ENCODE peak calls at places on chromosome 6, in six cellular contexts. A is Peyer's patch, Q is upper lobe of left lung, P is H54, H is gastrocnemius medialis, C is uterus. Z is an unnamed sample.

GRCh38 chr6:107066697-107067659 is 39.0 kb downstream of the MTRES1 start:
- DNase-seq in A (no peak), Q (no peak), P (no peak), H (no peak), C (no peak), Z (no peak)

GRCh38 chr6:108847738-108848115 is 495 bp upstream of the ARMC2 start:
- DNase-seq in A (no peak), Q (no peak), P (no peak), H (no peak), C (no peak), Z (no peak)

GRCh38 chr6:43996614-43997341 is 130.5 kb downstream of the MRPL14 start:
- DNase-seq in A (no peak), Q (no peak), P (no peak), H (peak; percentile 7), C (peak; percentile 12), Z (no peak)

GRCh38 chr6:159002432-159003160 is 2.6 kb upstream of the RSPH3 start:
- DNase-seq in A (no peak), Q (no peak), P (peak; percentile 12), H (no peak), C (no peak), Z (no peak)

GRCh38 chr6:37783831-37784584 is 35.5 kb upstream of the ZFAND3 start:
- DNase-seq in A (no peak), Q (peak; percentile 34), P (no peak), H (no peak), C (peak; percentile 42), Z (no peak)

GRCh38 chr6:148550569-148550968 is 196.3 kb upstream of the UST start:
- DNase-seq in A (no peak), Q (no peak), P (no peak), H (no peak), C (no peak), Z (no peak)

GRCh38 chr6:136125585-136125984 is 124.5 kb downstream of the MTFR2 start:
- DNase-seq in A (no peak), Q (peak; percentile 40), P (no peak), H (no peak), C (no peak), Z (no peak)

GRCh38 chr6:13741358-13741757 is 29.7 kb upstream of the RANBP9 start:
- DNase-seq in A (no peak), Q (no peak), P (no peak), H (no peak), C (no peak), Z (no peak)

GRCh38 chr6:19231878-19232519 is 605.2 kb upstream of the ID4 start:
- DNase-seq in A (no peak), Q (peak; percentile 27), P (no peak), H (no peak), C (no peak), Z (no peak)

GRCh38 chr6:26520840-26521484 is 17.2 kb upstream of the HMGN4 start:
- DNase-seq in A (peak; percentile 87), Q (peak; percentile 86), P (peak; percentile 70), H (peak; percentile 84), C (peak; percentile 90), Z (peak; percentile 90)

GRCh38 chr6:109867009-109867969 is 110.8 kb upstream of the GPR6 start:
- DNase-seq in A (no peak), Q (no peak), P (no peak), H (no peak), C (peak; percentile 77), Z (no peak)

GRCh38 chr6:149061933-149062332 is 255.6 kb upstream of the TAB2 start:
- DNase-seq in A (no peak), Q (no peak), P (no peak), H (no peak), C (no peak), Z (no peak)

GRCh38 chr6:88975369-88975768 is 12.0 kb upstream of the RNGTT start:
- DNase-seq in A (no peak), Q (no peak), P (no peak), H (no peak), C (no peak), Z (no peak)

DNA sequence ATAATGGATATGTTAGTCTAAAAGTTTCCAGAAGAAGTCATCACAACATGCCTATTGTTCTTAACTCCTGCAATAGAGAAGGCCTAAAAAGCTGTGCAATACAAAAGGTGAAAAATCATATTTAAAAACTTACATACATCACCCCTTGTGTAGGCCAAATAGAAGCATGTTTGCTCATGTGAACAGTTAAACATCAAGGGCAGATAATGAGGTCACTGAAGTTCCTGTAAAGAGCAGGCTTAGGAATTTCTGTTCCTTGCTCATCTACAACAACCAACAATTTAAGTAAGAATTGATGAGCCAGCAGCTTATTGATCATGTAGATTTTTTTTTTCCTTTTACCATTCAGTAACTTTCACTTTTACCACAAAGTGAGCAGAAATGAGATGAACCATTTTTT is 7.5 kb upstream of the NUP153 start:
- DNase-seq in A (no peak), Q (no peak), P (no peak), H (no peak), C (no peak), Z (no peak)
- TF ChIP-seq POLR2A in A (no peak), Q (no peak), P (no peak), H (no peak), C (no peak), Z (no peak)

DNA sequence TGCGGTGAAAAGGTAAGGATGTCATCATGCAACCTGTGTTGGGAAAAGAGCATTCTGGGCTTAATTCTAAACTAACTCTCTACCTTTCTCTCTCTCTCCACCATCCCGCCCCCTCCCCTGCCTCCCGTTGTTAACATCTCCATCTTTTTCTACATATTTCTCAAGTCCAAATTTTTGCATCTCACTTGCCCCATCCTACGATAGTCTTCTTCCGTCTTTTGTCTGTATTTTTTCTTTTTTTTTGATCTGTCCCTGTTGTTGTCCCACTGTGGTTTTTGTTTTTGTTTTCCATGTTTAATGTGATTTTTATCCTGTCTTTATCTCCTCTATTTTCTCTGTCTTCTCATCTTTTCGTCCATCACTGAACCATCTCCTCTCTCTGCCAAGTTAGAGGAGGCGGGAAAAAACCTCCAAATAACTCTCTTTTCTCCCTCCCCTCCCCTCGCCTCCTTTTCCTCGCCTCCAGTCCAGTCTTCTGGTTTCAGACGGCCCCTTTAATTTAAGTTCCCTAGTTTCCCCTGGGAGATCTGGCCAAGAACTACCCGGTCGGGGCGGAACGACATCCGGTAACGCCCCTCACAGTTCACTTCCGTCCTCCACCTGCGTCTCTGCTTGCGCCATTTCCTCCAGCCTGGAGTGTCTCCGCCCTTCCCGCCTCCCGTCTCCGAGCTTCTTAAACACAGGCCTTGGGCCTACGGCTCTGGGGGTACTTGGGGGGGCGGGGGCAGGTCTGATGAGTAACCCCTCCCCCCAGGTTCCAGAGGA is at the start of gene NFKBIL1:
- DNase-seq in A (peak; percentile 94), Q (peak; percentile 97), P (peak; percentile 72), H (peak; percentile 96), C (peak; percentile 97), Z (peak; percentile 96)
- TF ChIP-seq POLR2A in A (no peak), Q (no peak), P (peak; percentile 27), H (peak; percentile 64), C (peak; percentile 77), Z (peak; percentile 54)

GRCh38 chr6:138161434-138162103 is at the start of gene ARFGEF3:
- DNase-seq in A (no peak), Q (peak; percentile 62), P (peak; percentile 63), H (no peak), C (peak; percentile 20), Z (peak; percentile 69)
- TF ChIP-seq POLR2A in A (peak; percentile 13), Q (no peak), P (no peak), H (no peak), C (no peak), Z (no peak)

GRCh38 chr6:28282923-28283322 is 1.6 kb downstream of the PGBD1 start:
- DNase-seq in A (no peak), Q (no peak), P (no peak), H (no peak), C (no peak), Z (no peak)

GRCh38 chr6:28277746-28278145 is 3.6 kb upstream of the PGBD1 start:
- DNase-seq in A (no peak), Q (no peak), P (no peak), H (no peak), C (no peak), Z (no peak)

GRCh38 chr6:28280595-28281287 is 631 bp upstream of the PGBD1 start:
- DNase-seq in A (no peak), Q (no peak), P (no peak), H (no peak), C (no peak), Z (no peak)

DNA sequence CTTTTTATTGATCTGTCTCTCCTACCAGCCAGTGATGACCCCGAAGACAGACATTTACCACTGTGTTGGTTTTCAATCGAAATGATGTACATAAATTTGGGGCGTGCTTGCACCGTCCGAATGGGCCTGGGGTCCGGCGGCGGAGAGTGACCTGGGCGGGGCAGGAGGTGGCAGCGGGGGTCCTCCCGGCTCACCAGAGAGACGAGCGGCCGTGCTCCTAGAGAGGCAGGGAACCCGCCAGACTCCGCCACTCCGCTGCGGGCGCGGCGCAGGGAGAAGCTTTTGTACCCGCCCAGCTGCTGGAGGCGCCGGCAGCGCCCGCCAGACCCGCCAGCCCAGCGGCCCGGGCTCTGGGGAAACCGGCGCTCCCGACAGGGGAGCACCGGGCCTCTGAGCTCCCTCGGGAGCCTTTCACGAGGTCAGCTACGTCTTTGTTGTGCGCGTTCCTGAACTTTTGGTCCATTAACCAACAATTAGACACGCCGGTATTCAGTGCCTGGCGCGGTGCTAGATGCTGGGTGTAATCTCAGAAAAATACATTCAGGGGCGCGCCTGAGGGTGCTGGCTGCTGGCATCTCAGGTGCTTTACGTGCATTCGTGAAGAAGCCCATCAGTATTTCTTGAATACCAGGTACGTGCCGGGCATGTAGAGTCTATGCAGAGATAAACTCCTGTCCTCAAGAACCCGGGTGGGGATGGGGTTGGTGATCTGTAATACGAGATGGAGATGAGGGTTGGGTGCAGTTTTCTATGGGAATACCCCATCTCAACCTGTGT is at the start of gene PGBD1:
- DNase-seq in A (peak; percentile 35), Q (peak; percentile 68), P (peak; percentile 68), H (peak; percentile 36), C (peak; percentile 49), Z (peak; percentile 71)
- TF ChIP-seq POLR2A in A (no peak), Q (no peak), P (peak; percentile 57), H (no peak), C (no peak), Z (no peak)

GRCh38 chr6:132763269-132763668 is 5.6 kb upstream of the VNN2 start:
- DNase-seq in A (peak; percentile 68), Q (peak; percentile 30), P (no peak), H (no peak), C (no peak), Z (peak; percentile 29)
- TF ChIP-seq POLR2A in A (no peak), Q (no peak), P (no peak), H (no peak), C (no peak), Z (no peak)

Z was measured in transverse colon.